ENCODE peak calls at places on chromosomes 13 and 19, in six cellular contexts. P is A549, G is upper lobe of left lung, J is GM12878, L is transverse colon, I is tibial nerve. A is an unnamed sample.

GRCh38 chr13:64332048-64332447 is 2898.1 kb downstream of the PCDH9 start:
- DNase-seq in G (no peak), P (no peak), I (no peak), L (no peak), J (no peak), A (no peak)

GRCh38 chr13:52850396-52851152 is 2.1 kb upstream of the PCDH8 start:
- DNase-seq in I (peak), L (peak), G (peak), J (no peak), P (peak), A (peak)

GRCh38 chr13:26914624-26915023 is 154.0 kb upstream of the GPR12 start:
- DNase-seq in J (peak), G (no peak), I (no peak), L (no peak), P (no peak), A (no peak)

GRCh38 chr19:35509018-35509652 is 4.3 kb downstream of the DMKN start:
- DNase-seq in I (no peak), L (peak), J (peak), P (no peak), G (peak), A (peak)

GRCh38 chr13:26529441-26529840 is 28.0 kb upstream of the WASF3 start:
- DNase-seq in I (peak), P (no peak), L (peak), J (no peak), G (no peak), A (peak)

GRCh38 chr19:18700501-18701249 is 17.2 kb downstream of the CRTC1 start:
- DNase-seq in L (peak), I (peak), P (no peak), G (peak), J (peak), A (peak)

GRCh38 chr13:111893071-111893606 is 173.8 kb upstream of the SOX1 start:
- DNase-seq in P (no peak), J (no peak), G (no peak), L (no peak), I (no peak), A (no peak)

GRCh38 chr19:33221641-33222040 is 4.0 kb downstream of the SLC7A10 start:
- DNase-seq in J (no peak), P (no peak), G (no peak), I (no peak), L (no peak), A (no peak)

GRCh38 chr19:45975296-45975695 is 1.6 kb upstream of the NOVA2 start:
- DNase-seq in P (no peak), I (no peak), G (no peak), L (no peak), J (no peak), A (no peak)

GRCh38 chr13:97339019-97339988 is 94.7 kb upstream of the RAP2A start:
- DNase-seq in I (peak), J (no peak), P (no peak), L (peak), G (peak), A (peak)

GRCh38 chr13:30805132-30805537 is 69.8 kb downstream of the ALOX5AP start:
- DNase-seq in J (no peak), L (no peak), I (no peak), P (no peak), G (no peak), A (no peak)

DNA sequence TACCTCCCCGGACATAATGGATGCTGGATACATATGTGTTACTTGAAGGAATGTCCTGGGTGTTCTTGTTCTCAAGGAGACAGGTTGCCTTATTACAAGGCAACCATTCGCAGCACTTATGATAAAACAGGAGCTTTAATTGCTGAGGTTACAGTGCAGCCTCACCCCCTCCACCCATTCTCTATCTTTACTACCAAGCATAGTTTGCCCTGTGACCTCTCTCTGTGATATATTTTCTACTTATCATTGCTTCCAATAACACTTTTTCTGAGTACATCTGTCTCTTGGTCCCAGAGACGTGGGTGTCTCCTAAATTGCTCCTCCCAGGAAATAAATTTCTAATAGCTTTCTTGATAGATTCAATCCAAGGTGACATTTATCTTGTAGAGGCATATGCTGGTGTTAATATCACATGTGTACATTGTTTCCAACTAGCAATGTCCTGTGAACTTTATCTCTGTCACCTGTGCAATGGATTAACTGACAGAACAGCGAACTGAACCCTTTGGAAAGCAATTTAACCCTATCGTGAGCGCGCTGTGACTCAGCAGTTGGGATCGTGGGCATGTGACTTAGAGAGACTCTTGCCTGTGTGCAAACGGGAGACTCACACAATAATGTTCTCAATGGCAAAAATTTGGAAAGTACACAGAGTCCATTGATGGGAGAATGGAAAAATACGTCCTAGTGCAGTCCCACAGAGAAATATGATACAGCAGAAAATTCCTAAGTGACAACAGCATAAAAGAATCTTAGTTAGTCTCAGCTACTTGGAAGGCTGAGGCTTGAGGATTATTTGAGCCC is 6.9 kb upstream of the MAP2K2 start:
- DNase-seq in G (no peak), I (no peak), L (peak), P (peak), J (no peak), A (no peak)
- TF ChIP-seq EP300 in G (no peak), I (peak), L (no peak), P (no peak), J (no peak), A (no peak)

GRCh38 chr13:98977568-98978270 is at the start of gene DOCK9:
- DNase-seq in P (no peak), J (no peak), I (peak), L (peak), G (peak), A (peak)

GRCh38 chr13:98979012-98979411 is 1.1 kb upstream of the DOCK9 start:
- DNase-seq in G (no peak), P (no peak), L (no peak), I (no peak), J (no peak), A (no peak)

GRCh38 chr13:98976338-98976737 is 1.5 kb downstream of the DOCK9 start:
- DNase-seq in G (no peak), P (no peak), L (no peak), J (no peak), I (no peak), A (no peak)

GRCh38 chr13:98976941-98977340 is 923 bp downstream of the DOCK9 start:
- DNase-seq in L (no peak), I (no peak), P (no peak), G (no peak), J (no peak), A (no peak)

GRCh38 chr13:98978280-98978679 is 416 bp upstream of the DOCK9 start:
- DNase-seq in P (no peak), G (no peak), L (no peak), I (no peak), J (no peak), A (no peak)
- TF ChIP-seq EP300 in P (no peak), G (no peak), L (no peak), I (no peak), J (no peak), A (no peak)

GRCh38 chr19:10808937-10809655 is 26.9 kb downstream of the TMED1 start:
- DNase-seq in J (no peak), P (no peak), L (no peak), G (no peak), I (no peak), A (no peak)
- TF ChIP-seq EP300 in J (no peak), P (no peak), L (no peak), G (no peak), I (no peak), A (no peak)

GRCh38 chr13:76440568-76440967 is 445.6 kb downstream of the KCTD12 start:
- DNase-seq in G (no peak), J (peak), I (no peak), P (no peak), L (no peak), A (no peak)
- TF ChIP-seq EP300 in G (no peak), J (no peak), I (no peak), P (no peak), L (no peak), A (no peak)

GRCh38 chr19:6862673-6863078 is 24.7 kb upstream of the ADGRE1 start:
- DNase-seq in L (peak), I (peak), J (peak), G (peak), P (peak), A (peak)
- TF ChIP-seq EP300 in L (no peak), I (no peak), J (no peak), G (no peak), P (no peak), A (no peak)